ENCODE peak calls at places on chromosomes 6 and 20, in eight cellular contexts. One of them, this sample, is unnamed.

GRCh38 chr6:75546401-75546800 is 52.8 kb upstream of the FILIP1 start:
- DNase-seq in A549: peak
- DNase-seq in H1: no peak
- DNase-seq in HepG2: peak
- DNase-seq in SK-N-SH: no peak
- DNase-seq in IMR-90: peak
- DNase-seq in K562: no peak
- DNase-seq in GM12878: no peak
- DNase-seq in this sample: no peak

GRCh38 chr6:106477790-106478189 is 117.3 kb downstream of the CRYBG1 start:
- DNase-seq in A549: no peak
- DNase-seq in H1: no peak
- DNase-seq in HepG2: no peak
- DNase-seq in SK-N-SH: peak
- DNase-seq in IMR-90: no peak
- DNase-seq in K562: no peak
- DNase-seq in GM12878: no peak
- DNase-seq in this sample: no peak

GRCh38 chr6:18586133-18586532 is 199.0 kb downstream of the RNF144B start:
- DNase-seq in A549: no peak
- DNase-seq in H1: no peak
- DNase-seq in HepG2: no peak
- DNase-seq in SK-N-SH: no peak
- DNase-seq in IMR-90: no peak
- DNase-seq in K562: no peak
- DNase-seq in GM12878: no peak
- DNase-seq in this sample: no peak

GRCh38 chr6:90610671-90611542 is 24.0 kb upstream of the MAP3K7 start:
- DNase-seq in A549: no peak
- DNase-seq in H1: no peak
- DNase-seq in HepG2: no peak
- DNase-seq in SK-N-SH: peak
- DNase-seq in IMR-90: peak
- DNase-seq in K562: peak
- DNase-seq in GM12878: no peak
- DNase-seq in this sample: no peak

GRCh38 chr20:37108676-37109075 is 12.9 kb upstream of the RBL1 start:
- DNase-seq in A549: no peak
- DNase-seq in H1: no peak
- DNase-seq in HepG2: no peak
- DNase-seq in SK-N-SH: no peak
- DNase-seq in IMR-90: no peak
- DNase-seq in K562: no peak
- DNase-seq in GM12878: no peak
- DNase-seq in this sample: no peak

GRCh38 chr20:46132705-46133120 is 14.6 kb downstream of the CD40 start:
- DNase-seq in A549: peak
- DNase-seq in H1: no peak
- DNase-seq in HepG2: peak
- DNase-seq in SK-N-SH: peak
- DNase-seq in IMR-90: peak
- DNase-seq in K562: peak
- DNase-seq in GM12878: no peak
- DNase-seq in this sample: peak

GRCh38 chr20:1908191-1908590 is 13.0 kb downstream of the SIRPA start:
- DNase-seq in A549: no peak
- DNase-seq in H1: no peak
- DNase-seq in HepG2: no peak
- DNase-seq in SK-N-SH: no peak
- DNase-seq in IMR-90: no peak
- DNase-seq in K562: no peak
- DNase-seq in GM12878: no peak
- DNase-seq in this sample: no peak

GRCh38 chr6:43678341-43678740 is 9.2 kb downstream of the MRPS18A start:
- DNase-seq in A549: no peak
- DNase-seq in H1: no peak
- DNase-seq in HepG2: no peak
- DNase-seq in SK-N-SH: no peak
- DNase-seq in IMR-90: no peak
- DNase-seq in K562: no peak
- DNase-seq in GM12878: no peak
- DNase-seq in this sample: no peak

GRCh38 chr6:36296240-36296639 is 26.4 kb downstream of the PNPLA1 start:
- DNase-seq in A549: no peak
- DNase-seq in H1: no peak
- DNase-seq in HepG2: no peak
- DNase-seq in SK-N-SH: no peak
- DNase-seq in IMR-90: peak
- DNase-seq in K562: no peak
- DNase-seq in GM12878: no peak
- DNase-seq in this sample: no peak

GRCh38 chr20:49508435-49509199 is 26.1 kb upstream of the KCNB1 start:
- DNase-seq in A549: peak
- DNase-seq in H1: no peak
- DNase-seq in HepG2: peak
- DNase-seq in SK-N-SH: peak
- DNase-seq in IMR-90: peak
- DNase-seq in K562: peak
- DNase-seq in GM12878: peak
- DNase-seq in this sample: peak

GRCh38 chr6:89888138-89888514 is 6.1 kb upstream of the GJA10 start:
- DNase-seq in A549: no peak
- DNase-seq in H1: no peak
- DNase-seq in HepG2: no peak
- DNase-seq in SK-N-SH: no peak
- DNase-seq in IMR-90: no peak
- DNase-seq in K562: no peak
- DNase-seq in GM12878: no peak
- DNase-seq in this sample: no peak

GRCh38 chr6:116410945-116411623 is 40.3 kb downstream of the DSE start:
- DNase-seq in A549: no peak
- DNase-seq in H1: no peak
- DNase-seq in HepG2: no peak
- DNase-seq in SK-N-SH: no peak
- DNase-seq in IMR-90: peak
- DNase-seq in K562: no peak
- DNase-seq in GM12878: no peak
- DNase-seq in this sample: no peak

GRCh38 chr20:22106308-22106938 is 401.0 kb downstream of the PAX1 start:
- DNase-seq in A549: peak
- DNase-seq in H1: no peak
- DNase-seq in HepG2: peak
- DNase-seq in SK-N-SH: peak
- DNase-seq in IMR-90: no peak
- DNase-seq in K562: no peak
- DNase-seq in GM12878: no peak
- DNase-seq in this sample: no peak

GRCh38 chr6:11672261-11672660 is 106.3 kb downstream of the ADTRP start:
- DNase-seq in A549: no peak
- DNase-seq in H1: no peak
- DNase-seq in HepG2: no peak
- DNase-seq in SK-N-SH: no peak
- DNase-seq in IMR-90: peak
- DNase-seq in K562: no peak
- DNase-seq in GM12878: no peak
- DNase-seq in this sample: no peak

GRCh38 chr6:45698046-45698445 is 317.6 kb downstream of the CLIC5 start:
- DNase-seq in A549: no peak
- DNase-seq in H1: no peak
- DNase-seq in HepG2: no peak
- DNase-seq in SK-N-SH: no peak
- DNase-seq in IMR-90: no peak
- DNase-seq in K562: no peak
- DNase-seq in GM12878: no peak
- DNase-seq in this sample: no peak
- H3K4me3 ChIP-seq in A549: no peak
- H3K4me3 ChIP-seq in H1: no peak
- H3K4me3 ChIP-seq in HepG2: no peak
- H3K4me3 ChIP-seq in SK-N-SH: no peak
- H3K4me3 ChIP-seq in IMR-90: no peak
- H3K4me3 ChIP-seq in K562: no peak
- H3K4me3 ChIP-seq in GM12878: no peak
- H3K4me3 ChIP-seq in this sample: no peak

GRCh38 chr6:127192911-127193503 is 73.7 kb upstream of the RNF146 start:
- DNase-seq in A549: no peak
- DNase-seq in H1: no peak
- DNase-seq in HepG2: no peak
- DNase-seq in SK-N-SH: no peak
- DNase-seq in IMR-90: peak
- DNase-seq in K562: no peak
- DNase-seq in GM12878: no peak
- DNase-seq in this sample: no peak
- TF ChIP-seq RAD21 in A549: no peak
- TF ChIP-seq RAD21 in H1: no peak
- TF ChIP-seq RAD21 in HepG2: no peak
- TF ChIP-seq RAD21 in SK-N-SH: no peak
- TF ChIP-seq RAD21 in IMR-90: no peak
- TF ChIP-seq RAD21 in K562: no peak
- TF ChIP-seq RAD21 in GM12878: no peak
- TF ChIP-seq RAD21 in this sample: no peak

DNA sequence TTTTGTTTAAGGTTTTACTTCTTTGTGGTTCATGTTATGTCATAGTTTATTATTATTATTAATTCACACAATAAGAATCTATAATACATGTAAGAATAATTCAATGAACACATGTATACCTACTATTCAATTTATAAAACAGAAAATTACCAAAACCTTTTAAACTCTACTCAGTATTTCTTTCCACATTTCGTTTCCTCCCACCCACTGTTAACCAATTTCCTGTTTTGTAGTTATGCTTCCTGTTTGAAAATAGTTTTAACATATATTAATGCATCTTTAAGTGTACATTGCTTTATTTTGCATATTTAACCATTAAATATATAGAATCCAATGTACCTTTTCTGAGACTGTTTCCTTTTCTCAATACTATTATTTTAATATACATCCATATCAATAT is 397.9 kb upstream of the SPTLC3 start:
- DNase-seq in A549: no peak
- DNase-seq in H1: no peak
- DNase-seq in HepG2: no peak
- DNase-seq in SK-N-SH: no peak
- DNase-seq in IMR-90: no peak
- DNase-seq in K562: no peak
- DNase-seq in GM12878: no peak
- DNase-seq in this sample: no peak
- H3K27ac ChIP-seq in A549: no peak
- H3K27ac ChIP-seq in H1: no peak
- H3K27ac ChIP-seq in HepG2: no peak
- H3K27ac ChIP-seq in SK-N-SH: no peak
- H3K27ac ChIP-seq in IMR-90: no peak
- H3K27ac ChIP-seq in K562: no peak
- H3K27ac ChIP-seq in GM12878: no peak
- H3K27ac ChIP-seq in this sample: no peak

GRCh38 chr6:114286211-114286610 is 56.6 kb downstream of the HS3ST5 start:
- DNase-seq in A549: no peak
- DNase-seq in H1: no peak
- DNase-seq in HepG2: no peak
- DNase-seq in SK-N-SH: no peak
- DNase-seq in IMR-90: no peak
- DNase-seq in K562: no peak
- DNase-seq in GM12878: no peak
- DNase-seq in this sample: no peak
- H3K4me3 ChIP-seq in A549: no peak
- H3K4me3 ChIP-seq in H1: no peak
- H3K4me3 ChIP-seq in HepG2: no peak
- H3K4me3 ChIP-seq in SK-N-SH: no peak
- H3K4me3 ChIP-seq in IMR-90: no peak
- H3K4me3 ChIP-seq in K562: no peak
- H3K4me3 ChIP-seq in GM12878: no peak
- H3K4me3 ChIP-seq in this sample: no peak

GRCh38 chr20:57051096-57051495 is 215.3 kb downstream of the BMP7 start:
- DNase-seq in A549: no peak
- DNase-seq in H1: no peak
- DNase-seq in HepG2: peak
- DNase-seq in SK-N-SH: no peak
- DNase-seq in IMR-90: no peak
- DNase-seq in K562: no peak
- DNase-seq in GM12878: no peak
- DNase-seq in this sample: no peak

GRCh38 chr20:57049298-57049697 is 217.1 kb downstream of the BMP7 start:
- DNase-seq in A549: no peak
- DNase-seq in H1: no peak
- DNase-seq in HepG2: no peak
- DNase-seq in SK-N-SH: no peak
- DNase-seq in IMR-90: no peak
- DNase-seq in K562: no peak
- DNase-seq in GM12878: no peak
- DNase-seq in this sample: no peak

GRCh38 chr20:57047281-57048026 is 219.0 kb downstream of the BMP7 start:
- DNase-seq in A549: peak
- DNase-seq in H1: no peak
- DNase-seq in HepG2: peak
- DNase-seq in SK-N-SH: no peak
- DNase-seq in IMR-90: no peak
- DNase-seq in K562: peak
- DNase-seq in GM12878: no peak
- DNase-seq in this sample: no peak

GRCh38 chr20:57043669-57044268 is 222.7 kb downstream of the BMP7 start:
- DNase-seq in A549: no peak
- DNase-seq in H1: no peak
- DNase-seq in HepG2: peak
- DNase-seq in SK-N-SH: no peak
- DNase-seq in IMR-90: no peak
- DNase-seq in K562: no peak
- DNase-seq in GM12878: no peak
- DNase-seq in this sample: no peak

DNA sequence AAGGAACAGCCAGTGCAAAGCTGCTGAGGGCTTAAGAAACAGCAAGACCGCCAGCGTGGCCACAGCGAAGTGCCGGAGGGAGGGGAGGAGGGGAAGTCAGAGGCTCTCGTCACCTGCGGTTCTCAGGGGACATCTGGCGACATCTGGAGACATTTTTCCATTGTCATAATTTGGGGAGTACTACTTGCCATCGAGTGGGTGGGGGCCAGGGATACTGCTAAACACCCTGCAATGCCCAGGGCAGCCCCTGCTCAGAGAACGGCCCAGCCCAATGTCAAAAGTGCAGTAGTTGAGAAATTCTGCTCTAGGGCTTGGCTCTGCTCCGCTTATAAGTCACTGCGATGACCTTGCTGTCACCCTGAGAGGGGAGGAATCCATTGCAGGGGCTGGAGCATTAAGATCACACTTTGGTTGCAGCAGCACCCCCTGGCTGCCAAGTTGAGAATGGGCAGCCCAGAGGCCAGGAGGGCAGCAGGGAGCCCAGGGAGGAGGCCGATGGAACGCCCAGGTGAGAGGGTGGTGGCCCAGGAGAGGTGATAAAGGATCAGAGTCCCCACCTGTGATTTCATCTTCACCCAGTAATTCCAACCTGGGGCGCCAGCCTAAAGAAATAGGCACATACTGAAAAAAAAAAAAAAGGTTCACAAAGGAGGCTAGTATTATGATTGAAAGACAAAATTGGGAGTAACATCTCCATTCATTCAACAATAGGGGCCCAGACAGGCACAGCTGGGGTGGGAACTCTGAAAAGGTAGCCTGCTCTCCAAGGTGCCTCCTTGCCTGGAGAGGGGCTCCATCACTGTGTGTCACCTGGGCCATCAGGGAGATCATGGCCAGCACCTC is 218.2 kb downstream of the BMP7 start:
- DNase-seq in A549: peak
- DNase-seq in H1: no peak
- DNase-seq in HepG2: peak
- DNase-seq in SK-N-SH: peak
- DNase-seq in IMR-90: no peak
- DNase-seq in K562: peak
- DNase-seq in GM12878: no peak
- DNase-seq in this sample: no peak
- TF ChIP-seq RAD21 in A549: peak
- TF ChIP-seq RAD21 in H1: peak
- TF ChIP-seq RAD21 in HepG2: no peak
- TF ChIP-seq RAD21 in SK-N-SH: peak
- TF ChIP-seq RAD21 in IMR-90: no peak
- TF ChIP-seq RAD21 in K562: peak
- TF ChIP-seq RAD21 in GM12878: peak
- TF ChIP-seq RAD21 in this sample: peak